ENCODE peak calls at places on chromosomes 5 and 9, in four cellular contexts. E is K562, K is HepG2, Q is WTC11. F is an unnamed sample.

GRCh38 chr9:117707561-117707960 is 3.4 kb downstream of the TLR4 start:
- DNase-seq in K (no peak), Q (no peak), E (no peak), F (no peak)

GRCh38 chr9:7342229-7342628 is 457.3 kb downstream of the DMAC1 start:
- DNase-seq in E (no peak), Q (no peak), K (no peak), F (no peak)

GRCh38 chr5:34791761-34792244 is 47.2 kb upstream of the TTC23L start:
- DNase-seq in E (peak), K (no peak), Q (no peak), F (no peak)

GRCh38 chr5:58114324-58114723 is 345.6 kb downstream of the PLK2 start:
- DNase-seq in Q (no peak), K (no peak), E (no peak), F (no peak)

GRCh38 chr5:127296321-127296720 is 5.7 kb downstream of the MEGF10 start:
- DNase-seq in K (no peak), Q (no peak), E (no peak), F (no peak)

GRCh38 chr5:108639356-108639755 is 108.3 kb upstream of the FER start:
- DNase-seq in Q (no peak), E (no peak), K (no peak), F (no peak)

GRCh38 chr5:26763151-26763550 is 275.2 kb downstream of the CDH9 start:
- DNase-seq in Q (no peak), E (no peak), K (no peak), F (no peak)

GRCh38 chr5:134659922-134660321 is 11.3 kb downstream of the SEC24A start:
- DNase-seq in Q (no peak), K (no peak), E (no peak), F (no peak)

GRCh38 chr9:91902465-91903125 is 47.4 kb downstream of the ROR2 start:
- DNase-seq in K (no peak), E (no peak), Q (no peak), F (no peak)

GRCh38 chr9:87115790-87116189 is 168.5 kb upstream of the GAS1 start:
- DNase-seq in K (no peak), E (no peak), Q (no peak), F (no peak)

GRCh38 chr5:73638344-73639095 is 12.5 kb downstream of the ARHGEF28 start:
- DNase-seq in Q (no peak), E (no peak), K (no peak), F (no peak)

GRCh38 chr9:93667627-93668026 is 91.2 kb downstream of the PHF2 start:
- DNase-seq in E (no peak), K (no peak), Q (peak), F (no peak)

GRCh38 chr9:15390200-15390599 is 32.5 kb upstream of the SNAPC3 start:
- DNase-seq in K (no peak), E (no peak), Q (no peak), F (no peak)

GRCh38 chr9:138049085-138049778 is 171.7 kb downstream of the CACNA1B start:
- DNase-seq in Q (no peak), E (no peak), K (no peak), F (no peak)

GRCh38 chr5:80860934-80861613 is 99.1 kb upstream of the RASGRF2 start:
- DNase-seq in E (no peak), K (no peak), Q (no peak), F (no peak)

GRCh38 chr9:29616844-29617243 is 2043.6 kb upstream of the C9orf72 start:
- DNase-seq in K (no peak), E (no peak), Q (no peak), F (no peak)

GRCh38 chr9:12462861-12463260 is 230.3 kb upstream of the TYRP1 start:
- DNase-seq in K (no peak), Q (no peak), E (no peak), F (no peak)

GRCh38 chr5:82640901-82641300 is 362.7 kb upstream of the RPS23 start:
- DNase-seq in Q (no peak), K (no peak), E (no peak), F (no peak)

GRCh38 chr9:72365525-72366256 is 683 bp upstream of the ZFAND5 start:
- DNase-seq in K (peak), Q (peak), E (peak), F (peak)

GRCh38 chr5:102231693-102232619 is 64.1 kb downstream of the SLCO4C1 start:
- DNase-seq in E (no peak), K (no peak), Q (no peak), F (no peak)

GRCh38 chr9:97747201-97747965 is 50.2 kb upstream of the XPA start:
- DNase-seq in K (no peak), E (no peak), Q (no peak), F (no peak)

GRCh38 chr9:116000748-116001329 is 152.8 kb upstream of the PAPPA start:
- DNase-seq in K (peak), Q (peak), E (peak), F (peak)

GRCh38 chr5:35867998-35868397 is 11.3 kb downstream of the IL7R start:
- DNase-seq in K (no peak), Q (no peak), E (no peak), F (no peak)

GRCh38 chr5:141382469-141383294 is at the start of gene PCDHGA7:
- DNase-seq in E (peak), Q (no peak), K (no peak), F (peak)

GRCh38 chr5:41335596-41335995 is 122.3 kb upstream of the C6 start:
- DNase-seq in K (no peak), E (no peak), Q (no peak), F (no peak)

GRCh38 chr5:142175039-142175438 is 66.5 kb downstream of the NDFIP1 start:
- DNase-seq in K (no peak), E (no peak), Q (peak), F (no peak)

GRCh38 chr5:16090270-16090669 is 89.3 kb downstream of the MARCHF11 start:
- DNase-seq in Q (no peak), K (no peak), E (peak), F (no peak)

GRCh38 chr9:135075234-135076142 is 12.0 kb upstream of the OLFM1 start:
- DNase-seq in Q (peak), E (no peak), K (no peak), F (no peak)

GRCh38 chr9:135924628-135925338 is 17.4 kb upstream of the CAMSAP1 start:
- DNase-seq in Q (no peak), K (peak), E (no peak), F (no peak)

GRCh38 chr5:57117601-57118000 is 56.3 kb upstream of the GPBP1 start:
- DNase-seq in K (no peak), E (no peak), Q (no peak), F (no peak)

GRCh38 chr9:437066-438015 is 222.7 kb downstream of the DOCK8 start:
- DNase-seq in E (no peak), K (no peak), Q (no peak), F (no peak)

GRCh38 chr5:125226825-125227224 is 480.4 kb upstream of the ZNF608 start:
- DNase-seq in Q (no peak), K (no peak), E (no peak), F (no peak)

GRCh38 chr5:160105686-160106085 is 13.6 kb downstream of the PWWP2A start:
- DNase-seq in E (no peak), K (no peak), Q (no peak), F (no peak)

GRCh38 chr9:19998153-19998552 is 209.3 kb upstream of the SLC24A2 start:
- DNase-seq in E (no peak), K (no peak), Q (no peak), F (no peak)

GRCh38 chr5:156438076-156438475 is 111.1 kb downstream of the SGCD start:
- DNase-seq in E (no peak), Q (no peak), K (no peak), F (no peak)

GRCh38 chr5:96006291-96006690 is 44.6 kb upstream of the ELL2 start:
- DNase-seq in K (no peak), E (no peak), Q (no peak), F (no peak)

GRCh38 chr5:180315762-180316212 is 23.9 kb upstream of the MAPK9 start:
- DNase-seq in K (peak), E (peak), Q (peak), F (peak)

GRCh38 chr5:161535762-161536161 is 10.8 kb downstream of the GABRB2 start:
- DNase-seq in K (no peak), E (no peak), Q (no peak), F (no peak)

GRCh38 chr5:161530700-161531099 is 15.8 kb downstream of the GABRB2 start:
- DNase-seq in K (no peak), Q (no peak), E (no peak), F (no peak)
- TF ChIP-seq SP1 in K (no peak), Q (no peak), E (no peak), F (no peak)

GRCh38 chr5:72407541-72407940 is 87.4 kb downstream of the PTCD2 start:
- DNase-seq in Q (no peak), E (no peak), K (no peak), F (no peak)
- TF ChIP-seq ELF4 in Q (no peak), E (no peak), K (no peak), F (no peak)

GRCh38 chr5:149175346-149176113 is 34.2 kb downstream of the ABLIM3 start:
- DNase-seq in E (no peak), Q (no peak), K (no peak), F (no peak)
- TF ChIP-seq SP1 in E (no peak), Q (no peak), K (no peak), F (no peak)

DNA sequence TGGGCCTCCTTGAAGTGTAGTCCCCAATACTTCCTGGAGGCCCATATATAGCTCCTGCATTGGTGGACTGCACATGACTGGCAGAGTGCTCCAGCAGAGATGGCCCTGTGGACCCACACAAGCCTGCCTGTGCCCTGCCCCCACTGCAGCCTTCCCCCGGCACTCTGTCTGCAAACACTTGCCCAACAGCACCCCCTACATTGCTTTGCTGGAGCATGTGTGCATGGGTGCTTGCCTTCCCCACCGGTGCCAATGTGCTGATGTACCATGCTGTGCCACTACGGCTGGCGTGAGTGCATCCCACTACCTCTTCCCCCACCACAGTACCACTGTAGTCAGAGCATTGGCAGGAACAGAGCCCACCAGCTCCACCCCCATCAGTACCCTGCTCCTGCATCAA is 563.6 kb upstream of the CTNND2 start:
- DNase-seq in E (no peak), K (no peak), Q (no peak), F (no peak)
- TF ChIP-seq ELF4 in E (no peak), K (no peak), Q (no peak), F (no peak)

GRCh38 chr5:33284681-33285080 is 156.1 kb upstream of the TARS1 start:
- DNase-seq in Q (no peak), K (no peak), E (no peak), F (no peak)
- TF ChIP-seq SP1 in Q (no peak), K (no peak), E (no peak), F (no peak)

GRCh38 chr9:96661711-96662110 is 6.6 kb upstream of the PRXL2C start:
- DNase-seq in K (no peak), E (no peak), Q (no peak), F (no peak)
- TF ChIP-seq ELF4 in K (no peak), E (no peak), Q (no peak), F (no peak)

DNA sequence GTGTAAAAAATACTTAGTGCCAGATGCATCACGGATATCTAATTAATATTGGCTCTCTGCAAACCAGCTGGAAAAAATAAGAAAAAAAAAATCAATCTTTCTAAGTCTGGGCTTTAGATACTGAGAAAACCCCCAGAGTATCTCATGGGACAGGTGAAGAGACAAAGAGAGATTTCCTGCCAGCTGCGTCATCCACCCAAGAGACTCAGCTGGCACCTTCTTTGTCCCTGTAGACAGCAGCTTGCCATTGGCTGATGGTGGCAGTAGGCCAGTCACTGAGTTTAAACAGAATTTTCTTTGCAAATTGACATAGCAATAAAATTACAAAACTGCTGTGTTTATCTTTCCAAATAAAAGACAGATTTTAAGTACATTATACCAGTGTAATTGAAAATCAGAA is 72.4 kb downstream of the NMUR2 start:
- DNase-seq in E (no peak), K (no peak), Q (no peak), F (no peak)
- TF ChIP-seq SP1 in E (no peak), K (no peak), Q (no peak), F (no peak)

DNA sequence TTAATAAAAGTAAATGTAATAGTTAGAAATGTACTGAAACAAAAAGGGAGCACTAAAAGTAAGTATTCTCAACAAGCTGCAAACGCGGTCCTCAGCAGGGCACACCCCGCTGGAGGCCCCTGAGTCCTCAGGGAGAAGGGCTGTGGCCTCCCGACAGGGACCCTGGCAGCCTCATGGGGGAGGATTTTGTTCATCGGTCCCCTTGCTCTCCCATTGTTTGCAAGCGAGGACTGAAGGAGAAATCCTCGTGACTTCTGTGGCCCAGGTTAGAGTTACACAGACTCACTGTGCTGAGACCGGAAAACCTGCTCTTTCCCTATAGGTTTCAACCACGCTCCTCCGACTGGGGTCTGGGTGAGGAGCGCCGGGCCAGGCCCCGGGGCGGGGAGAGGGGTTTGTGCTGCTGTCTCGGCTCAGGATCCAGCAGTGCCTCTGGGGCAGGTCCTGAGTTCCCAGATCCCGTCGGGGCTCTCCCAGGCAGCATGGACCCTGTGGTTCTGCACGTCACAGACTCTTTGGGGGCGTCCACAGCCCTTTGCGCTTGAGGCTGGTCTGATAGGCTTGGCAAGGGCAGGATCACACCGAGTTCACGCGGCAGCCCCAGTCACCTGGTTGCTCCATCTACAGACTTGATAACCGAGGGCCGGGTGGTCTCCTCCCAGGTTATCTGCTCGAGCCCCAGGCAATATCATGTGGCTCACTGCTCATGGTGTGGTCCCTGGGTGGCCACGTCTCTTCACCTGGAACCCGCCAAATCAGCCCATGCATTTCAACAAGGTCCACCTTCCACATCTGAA is 38.8 kb downstream of the MRPL36 start:
- DNase-seq in E (no peak), Q (no peak), K (no peak), F (no peak)
- TF ChIP-seq ELF4 in E (no peak), Q (no peak), K (no peak), F (no peak)